ENCODE peak calls at places on chromosomes 11 and 22, in four cellular contexts. Y, J, K and N are unnamed samples.
A peak's percentile ranks its signal among the peaks of the same experiment; 100 is the strongest.

GRCh38 chr11:64809781-64810241 is 540 bp downstream of the MEN1 start:
- DNase-seq in K (no peak), Y (peak; percentile 69), J (no peak), N (peak; percentile 36)

GRCh38 chr22:24506802-24507438 is 11.8 kb downstream of the UPB1 start:
- DNase-seq in J (peak; percentile 75), Y (no peak), K (no peak), N (no peak)

GRCh38 chr11:2886191-2886894 is 768 bp upstream of the CDKN1C start:
- DNase-seq in Y (no peak), K (no peak), J (no peak), N (no peak)

GRCh38 chr11:120863359-120863758 is 160.5 kb upstream of the TBCEL start:
- DNase-seq in Y (no peak), K (no peak), J (no peak), N (no peak)

GRCh38 chr11:66467034-66467659 is 442 bp downstream of the PELI3 start:
- DNase-seq in Y (no peak), J (no peak), K (no peak), N (peak; percentile 62)

GRCh38 chr11:128171496-128171895 is 415.9 kb downstream of the ETS1 start:
- DNase-seq in J (no peak), Y (no peak), K (no peak), N (no peak)

GRCh38 chr11:43644626-43645299 is 35.8 kb upstream of the HSD17B12 start:
- DNase-seq in K (no peak), J (peak; percentile 16), Y (peak; percentile 9), N (no peak)

GRCh38 chr22:25406510-25407210 is 157.8 kb upstream of the GRK3 start:
- DNase-seq in J (peak; percentile 43), Y (no peak), K (no peak), N (no peak)

GRCh38 chr11:38594881-38595280 is 1996.8 kb upstream of the RAG2 start:
- DNase-seq in J (no peak), K (no peak), Y (peak; percentile 15), N (no peak)

GRCh38 chr11:104136861-104137260 is 27.1 kb downstream of the PDGFD start:
- DNase-seq in J (no peak), K (no peak), Y (no peak), N (no peak)

GRCh38 chr22:39220450-39220849 is 24.3 kb downstream of the PDGFB start:
- DNase-seq in K (no peak), Y (no peak), J (no peak), N (no peak)

GRCh38 chr22:47632646-47633045 is 870.2 kb downstream of the TBC1D22A start:
- DNase-seq in K (no peak), Y (no peak), J (no peak), N (no peak)

GRCh38 chr22:19844423-19845368 is 10.0 kb downstream of the GNB1L start:
- DNase-seq in Y (no peak), J (no peak), K (no peak), N (no peak)

GRCh38 chr11:34558673-34559072 is 45.1 kb upstream of the ELF5 start:
- DNase-seq in Y (no peak), K (no peak), J (no peak), N (no peak)

GRCh38 chr11:63667993-63668392 is 3.2 kb downstream of the ATL3 start:
- DNase-seq in J (no peak), K (no peak), Y (no peak), N (no peak)

GRCh38 chr11:126700773-126701554 is 299.6 kb downstream of the KIRREL3 start:
- DNase-seq in J (no peak), K (peak; percentile 42), Y (no peak), N (no peak)

GRCh38 chr22:39654527-39654926 is 84.0 kb downstream of the CACNA1I start:
- DNase-seq in J (no peak), Y (no peak), K (no peak), N (no peak)

GRCh38 chr11:119796363-119797060 is 67.5 kb upstream of the NECTIN1 start:
- DNase-seq in K (no peak), J (no peak), Y (no peak), N (no peak)

GRCh38 chr22:37169947-37170688 is 17.9 kb downstream of the C1QTNF6 start:
- DNase-seq in J (no peak), K (no peak), Y (peak; percentile 31), N (no peak)

GRCh38 chr11:66762088-66762487 is 33.1 kb upstream of the SPTBN2 start:
- DNase-seq in Y (no peak), J (no peak), K (no peak), N (no peak)

GRCh38 chr22:50532353-50532700 is 2.5 kb upstream of the TYMP start:
- DNase-seq in J (no peak), Y (no peak), K (no peak), N (no peak)

GRCh38 chr22:45876136-45877035 is 100.6 kb downstream of the WNT7B start:
- DNase-seq in J (no peak), Y (no peak), K (no peak), N (no peak)

GRCh38 chr11:19966927-19967326 is 193.3 kb downstream of the DBX1 start:
- DNase-seq in J (no peak), Y (no peak), K (no peak), N (no peak)

GRCh38 chr11:283405-284080 is 5.3 kb downstream of the NLRP6 start:
- DNase-seq in K (no peak), Y (no peak), J (no peak), N (no peak)

GRCh38 chr11:34773826-34774225 is 142.4 kb downstream of the APIP start:
- DNase-seq in Y (no peak), J (no peak), K (no peak), N (no peak)

GRCh38 chr11:2704896-2705606 is 5.3 kb upstream of the KCNQ1OT1 start:
- DNase-seq in Y (no peak), J (no peak), K (no peak), N (no peak)

GRCh38 chr11:108790501-108791299 is 125.8 kb downstream of the DDX10 start:
- DNase-seq in Y (no peak), K (peak; percentile 8), J (no peak), N (no peak)

GRCh38 chr11:124656759-124657627 is 16.5 kb downstream of the SIAE start:
- DNase-seq in J (no peak), Y (no peak), K (no peak), N (no peak)

DNA sequence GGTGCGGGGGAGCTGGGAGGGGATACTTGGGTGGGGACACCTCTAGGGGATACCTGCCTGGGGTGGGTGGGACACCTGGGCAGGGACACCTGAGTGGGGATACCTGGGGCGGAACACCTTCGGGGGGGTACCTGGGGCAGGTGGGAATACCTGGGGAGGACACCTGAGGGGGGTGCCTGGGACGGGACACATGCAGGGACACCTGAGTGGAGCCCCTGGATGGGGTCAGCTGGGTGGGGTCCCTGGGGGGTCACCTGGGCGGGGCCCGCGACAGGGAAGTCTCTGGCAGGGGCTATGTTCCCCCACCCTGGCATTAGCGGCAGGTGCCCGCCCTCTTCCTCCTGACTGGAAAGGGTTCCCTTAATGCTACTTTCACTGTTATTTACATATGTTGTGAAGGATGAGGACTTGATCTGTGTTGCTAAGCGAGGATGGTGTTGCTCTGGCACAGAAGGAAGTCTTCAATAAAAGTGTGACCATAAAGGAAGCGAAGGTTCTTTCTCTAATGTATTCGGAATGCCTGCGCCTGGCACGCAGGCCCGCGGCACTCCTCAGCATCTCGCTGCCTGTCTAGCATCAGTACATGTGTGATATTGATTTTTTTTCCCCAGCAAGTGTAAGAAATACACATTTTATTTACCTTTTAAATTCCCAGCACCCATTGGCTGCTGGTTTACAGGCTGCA is 801.7 kb downstream of the BRD1 start:
- DNase-seq in Y (no peak), J (no peak), K (no peak), N (no peak)
- TF ChIP-seq TARDBP in Y (no peak), J (no peak), K (no peak), N (no peak)

DNA sequence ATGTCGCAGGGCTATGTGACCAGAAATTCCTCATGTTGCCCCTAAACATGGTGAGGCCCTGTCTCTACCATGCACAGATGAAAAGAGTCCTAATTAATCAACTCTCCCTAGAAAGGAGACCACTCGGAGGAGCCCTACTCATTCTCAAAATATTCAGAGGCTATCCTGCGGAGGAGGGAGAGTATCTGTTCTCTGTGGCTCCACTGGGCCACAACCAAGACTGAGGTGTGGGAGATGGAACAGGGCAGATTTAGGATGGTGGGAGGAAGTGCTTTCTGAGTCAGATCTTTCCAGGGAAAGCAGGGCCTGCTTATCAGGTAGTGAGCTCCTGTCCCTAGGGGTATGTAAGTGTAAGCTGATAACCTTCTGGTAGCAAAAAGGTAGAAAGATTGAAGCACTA is 37.0 kb upstream of the PRDM11 start:
- DNase-seq in K (no peak), Y (no peak), J (no peak), N (no peak)
- TF ChIP-seq TARDBP in K (no peak), Y (no peak), J (no peak), N (no peak)

GRCh38 chr11:13215157-13215556 is 62.4 kb upstream of the BMAL1 start:
- DNase-seq in J (no peak), K (no peak), Y (no peak), N (no peak)
- TF ChIP-seq TARDBP in J (no peak), K (no peak), Y (no peak), N (no peak)

GRCh38 chr11:76663461-76663760 is 7.1 kb downstream of the LRRC32 start:
- DNase-seq in K (no peak), J (no peak), Y (no peak), N (no peak)
- TF ChIP-seq TARDBP in K (no peak), J (no peak), Y (no peak), N (no peak)